ENCODE peak calls at places on chromosomes 1 and 21, in nine cellular contexts. G, Y, X, A, S, L, M, B and R are unnamed samples.

GRCh38 chr1:167408355-167408754 is 110.0 kb downstream of the CD247 start:
- DNase-seq in M (no peak), L (no peak), X (no peak), G (no peak), S (no peak), Y (no peak), A (no peak), B (no peak), R (no peak)

GRCh38 chr1:32651461-32652073 is 559 bp downstream of the RBBP4 start:
- DNase-seq in S (no peak), A (no peak), Y (no peak), B (no peak), M (no peak), X (no peak), G (no peak), L (no peak), R (no peak)

GRCh38 chr21:42747746-42748351 is 94.4 kb downstream of the PDE9A start:
- DNase-seq in Y (peak), G (no peak), M (no peak), A (no peak), B (no peak), X (no peak), S (no peak), L (no peak), R (no peak)

GRCh38 chr1:17119744-17120482 is 662 bp upstream of the PADI2 start:
- DNase-seq in L (no peak), B (no peak), S (peak), Y (no peak), M (no peak), X (no peak), G (no peak), A (no peak), R (peak)

GRCh38 chr1:16162163-16162822 is 6.4 kb upstream of the EPHA2 start:
- DNase-seq in L (no peak), M (no peak), S (peak), X (no peak), B (no peak), G (no peak), Y (no peak), A (no peak), R (no peak)

GRCh38 chr1:4745560-4745959 is 91.2 kb downstream of the AJAP1 start:
- DNase-seq in Y (no peak), B (no peak), M (no peak), X (no peak), L (no peak), S (no peak), G (no peak), A (no peak), R (no peak)

GRCh38 chr1:17177654-17178053 is 27.3 kb upstream of the PADI1 start:
- DNase-seq in S (no peak), B (no peak), A (no peak), G (no peak), Y (no peak), L (no peak), X (no peak), M (no peak), R (no peak)

GRCh38 chr1:76105269-76105850 is 30.8 kb downstream of the ST6GALNAC3 start:
- DNase-seq in M (no peak), Y (no peak), G (no peak), L (no peak), B (no peak), S (no peak), X (no peak), A (no peak), R (no peak)

GRCh38 chr1:215005656-215006335 is 76.7 kb upstream of the KCNK2 start:
- DNase-seq in G (no peak), S (no peak), L (no peak), M (no peak), A (no peak), X (no peak), B (no peak), Y (no peak), R (no peak)

GRCh38 chr1:26351591-26352337 is 2.2 kb downstream of the CRYBG2 start:
- DNase-seq in L (no peak), B (peak), G (no peak), S (no peak), X (no peak), M (no peak), Y (no peak), A (no peak), R (no peak)

GRCh38 chr1:118184737-118185082 is 318 bp downstream of the SPAG17 start:
- DNase-seq in L (no peak), A (no peak), X (no peak), S (no peak), B (peak), G (no peak), Y (no peak), M (no peak), R (no peak)
- TF ChIP-seq CTCF in L (no peak), A (no peak), X (no peak), S (no peak), B (no peak), G (no peak), Y (no peak), M (no peak), R (no peak)

GRCh38 chr1:208164609-208165008 is 79.6 kb downstream of the PLXNA2 start:
- DNase-seq in S (no peak), A (no peak), L (no peak), Y (peak), M (no peak), G (no peak), X (no peak), B (no peak), R (no peak)
- TF ChIP-seq CTCF in S (no peak), A (no peak), L (peak), Y (no peak), M (no peak), G (no peak), X (no peak), B (no peak), R (no peak)

DNA sequence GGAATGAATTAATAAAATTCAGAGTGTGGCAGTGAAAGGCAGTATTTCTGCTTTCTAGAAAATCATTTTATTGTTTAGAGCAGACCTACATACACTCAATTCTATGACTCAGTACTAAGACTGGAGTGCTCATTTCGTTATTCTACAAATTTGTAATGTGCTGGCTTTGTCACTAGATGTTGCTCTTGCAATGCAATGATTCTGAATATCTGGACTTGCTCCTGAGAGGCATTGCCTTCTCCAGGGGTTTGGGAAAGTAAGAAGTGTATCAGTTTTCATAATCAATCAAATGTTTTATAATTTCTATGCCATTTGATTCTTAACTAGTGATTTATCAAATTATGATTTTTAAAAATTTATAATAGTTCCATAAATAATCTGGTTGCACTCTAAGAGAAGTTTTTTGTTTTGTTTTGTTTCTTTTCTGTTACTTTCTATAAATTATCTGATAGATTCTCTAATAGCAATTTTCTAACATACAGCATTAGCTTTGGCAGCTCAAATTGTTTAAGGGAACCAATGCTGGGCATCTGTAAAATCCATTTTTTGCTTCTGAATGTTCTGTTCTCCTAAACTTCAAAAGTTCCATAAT is 280.5 kb upstream of the SGIP1 start:
- DNase-seq in A (no peak), Y (no peak), S (peak), G (no peak), B (peak), X (no peak), M (peak), L (no peak), R (peak)
- TF ChIP-seq CTCF in A (peak), Y (peak), S (peak), G (peak), B (peak), X (peak), M (peak), L (peak), R (peak)

GRCh38 chr21:32278518-32279376 is at the start of gene MIS18A:
- DNase-seq in Y (peak), M (peak), B (peak), X (peak), G (peak), S (peak), L (peak), A (peak), R (peak)
- TF ChIP-seq CTCF in Y (no peak), M (peak), B (peak), X (no peak), G (no peak), S (no peak), L (peak), A (no peak), R (no peak)

DNA sequence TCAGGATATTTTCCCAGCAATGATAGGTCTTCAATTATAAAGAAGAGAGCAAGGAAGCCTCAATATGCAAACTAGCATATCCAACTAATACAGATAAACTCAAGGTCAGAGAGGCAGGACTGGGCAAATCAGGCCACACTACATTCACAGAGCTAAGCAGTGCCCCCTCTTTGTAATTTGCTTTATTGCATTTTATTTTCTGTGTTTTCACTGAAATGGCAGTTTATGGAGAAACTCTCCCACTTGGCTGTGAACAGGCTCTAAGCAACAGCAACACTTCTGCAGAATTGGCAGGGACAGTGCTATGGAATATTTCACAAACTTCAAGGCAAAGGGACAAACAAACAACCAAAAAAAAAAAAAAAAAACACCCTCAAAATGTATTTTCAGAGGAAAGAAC is 93.4 kb upstream of the SOD1 start:
- DNase-seq in X (no peak), G (no peak), Y (no peak), M (no peak), A (no peak), L (no peak), S (no peak), B (no peak), R (no peak)
- TF ChIP-seq CTCF in X (no peak), G (no peak), Y (no peak), M (no peak), A (no peak), L (no peak), S (no peak), B (no peak), R (peak)

GRCh38 chr1:85230305-85230977 is 29.0 kb downstream of the C1orf52 start:
- DNase-seq in X (peak), A (no peak), M (no peak), L (no peak), Y (no peak), G (no peak), S (no peak), B (no peak), R (no peak)
- TF ChIP-seq CTCF in X (peak), A (no peak), M (no peak), L (no peak), Y (no peak), G (peak), S (peak), B (peak), R (peak)

GRCh38 chr1:235315173-235315572 is 12.8 kb downstream of the ARID4B start:
- DNase-seq in G (no peak), S (no peak), A (no peak), B (no peak), M (no peak), Y (no peak), L (no peak), X (no peak), R (no peak)

GRCh38 chr1:235313262-235313661 is 14.7 kb downstream of the ARID4B start:
- DNase-seq in A (no peak), M (no peak), S (no peak), G (no peak), L (no peak), X (no peak), B (peak), Y (no peak), R (no peak)

GRCh38 chr1:235313931-235314678 is 13.9 kb downstream of the ARID4B start:
- DNase-seq in B (peak), M (no peak), S (no peak), L (no peak), X (no peak), A (no peak), G (no peak), Y (no peak), R (no peak)

GRCh38 chr1:235317179-235317578 is 10.8 kb downstream of the ARID4B start:
- DNase-seq in L (no peak), M (no peak), B (no peak), A (no peak), X (no peak), S (no peak), Y (no peak), G (no peak), R (peak)

GRCh38 chr1:235315735-235316134 is 12.2 kb downstream of the ARID4B start:
- DNase-seq in G (no peak), B (no peak), A (no peak), X (no peak), Y (no peak), L (no peak), M (no peak), S (no peak), R (no peak)
- TF ChIP-seq CTCF in G (no peak), B (no peak), A (no peak), X (no peak), Y (no peak), L (no peak), M (no peak), S (peak), R (no peak)

GRCh38 chr1:111223126-111223443 is 4.4 kb upstream of the CHI3L2 start:
- DNase-seq in G (no peak), A (no peak), B (no peak), M (no peak), S (no peak), Y (no peak), L (no peak), X (no peak), R (no peak)
- TF ChIP-seq CTCF in G (no peak), A (no peak), B (no peak), M (no peak), S (no peak), Y (peak), L (peak), X (no peak), R (no peak)